ENCODE peak calls at places on chromosomes 7 and 10, in five cellular contexts. One of them, this sample, is unnamed.

GRCh38 chr7:116588641-116589594 is 64.1 kb downstream of the CAV1 start:
- DNase-seq in IMR-90: peak; percentile 81
- DNase-seq in heart left ventricle: no peak
- DNase-seq in PC-3: peak; percentile 88
- DNase-seq in GM23248: peak; percentile 70
- DNase-seq in this sample: no peak

GRCh38 chr7:157522189-157522588 is 185.4 kb downstream of the DNAJB6 start:
- DNase-seq in IMR-90: no peak
- DNase-seq in heart left ventricle: no peak
- DNase-seq in PC-3: no peak
- DNase-seq in GM23248: no peak
- DNase-seq in this sample: peak; percentile 42

GRCh38 chr7:128197586-128197985 is 43.5 kb upstream of the LEP start:
- DNase-seq in IMR-90: peak; percentile 8
- DNase-seq in heart left ventricle: no peak
- DNase-seq in PC-3: no peak
- DNase-seq in GM23248: peak; percentile 71
- DNase-seq in this sample: no peak

GRCh38 chr7:2886900-2887299 is 42.8 kb upstream of the GNA12 start:
- DNase-seq in IMR-90: peak; percentile 82
- DNase-seq in heart left ventricle: no peak
- DNase-seq in PC-3: peak; percentile 75
- DNase-seq in GM23248: peak; percentile 83
- DNase-seq in this sample: peak; percentile 64

GRCh38 chr10:97013983-97014382 is 171.8 kb downstream of the SLIT1 start:
- DNase-seq in IMR-90: no peak
- DNase-seq in heart left ventricle: no peak
- DNase-seq in PC-3: no peak
- DNase-seq in GM23248: no peak
- DNase-seq in this sample: no peak

GRCh38 chr7:122143376-122143750 is 686 bp downstream of the AASS start:
- DNase-seq in IMR-90: peak; percentile 19
- DNase-seq in heart left ventricle: peak; percentile 10
- DNase-seq in PC-3: no peak
- DNase-seq in GM23248: peak; percentile 52
- DNase-seq in this sample: peak; percentile 51

GRCh38 chr10:86535057-86535882 is 13.7 kb upstream of the WAPL start:
- DNase-seq in IMR-90: no peak
- DNase-seq in heart left ventricle: peak; percentile 82
- DNase-seq in PC-3: peak; percentile 68
- DNase-seq in GM23248: peak; percentile 75
- DNase-seq in this sample: peak; percentile 94

GRCh38 chr7:31002256-31002655 is 38.5 kb downstream of the GHRHR start:
- DNase-seq in IMR-90: no peak
- DNase-seq in heart left ventricle: no peak
- DNase-seq in PC-3: no peak
- DNase-seq in GM23248: peak; percentile 45
- DNase-seq in this sample: no peak

GRCh38 chr7:128453836-128454804 is 1.6 kb upstream of the HILPDA start:
- DNase-seq in IMR-90: peak; percentile 82
- DNase-seq in heart left ventricle: peak; percentile 89
- DNase-seq in PC-3: no peak
- DNase-seq in GM23248: peak; percentile 84
- DNase-seq in this sample: peak; percentile 95

GRCh38 chr10:5831446-5831782 is 18.2 kb upstream of the GDI2 start:
- DNase-seq in IMR-90: no peak
- DNase-seq in heart left ventricle: no peak
- DNase-seq in PC-3: no peak
- DNase-seq in GM23248: no peak
- DNase-seq in this sample: no peak

GRCh38 chr7:122183106-122183505 is 39.1 kb upstream of the AASS start:
- DNase-seq in IMR-90: no peak
- DNase-seq in heart left ventricle: no peak
- DNase-seq in PC-3: no peak
- DNase-seq in GM23248: no peak
- DNase-seq in this sample: no peak

GRCh38 chr10:129136866-129137415 is 330.1 kb upstream of the MGMT start:
- DNase-seq in IMR-90: no peak
- DNase-seq in heart left ventricle: no peak
- DNase-seq in PC-3: no peak
- DNase-seq in GM23248: no peak
- DNase-seq in this sample: no peak

DNA sequence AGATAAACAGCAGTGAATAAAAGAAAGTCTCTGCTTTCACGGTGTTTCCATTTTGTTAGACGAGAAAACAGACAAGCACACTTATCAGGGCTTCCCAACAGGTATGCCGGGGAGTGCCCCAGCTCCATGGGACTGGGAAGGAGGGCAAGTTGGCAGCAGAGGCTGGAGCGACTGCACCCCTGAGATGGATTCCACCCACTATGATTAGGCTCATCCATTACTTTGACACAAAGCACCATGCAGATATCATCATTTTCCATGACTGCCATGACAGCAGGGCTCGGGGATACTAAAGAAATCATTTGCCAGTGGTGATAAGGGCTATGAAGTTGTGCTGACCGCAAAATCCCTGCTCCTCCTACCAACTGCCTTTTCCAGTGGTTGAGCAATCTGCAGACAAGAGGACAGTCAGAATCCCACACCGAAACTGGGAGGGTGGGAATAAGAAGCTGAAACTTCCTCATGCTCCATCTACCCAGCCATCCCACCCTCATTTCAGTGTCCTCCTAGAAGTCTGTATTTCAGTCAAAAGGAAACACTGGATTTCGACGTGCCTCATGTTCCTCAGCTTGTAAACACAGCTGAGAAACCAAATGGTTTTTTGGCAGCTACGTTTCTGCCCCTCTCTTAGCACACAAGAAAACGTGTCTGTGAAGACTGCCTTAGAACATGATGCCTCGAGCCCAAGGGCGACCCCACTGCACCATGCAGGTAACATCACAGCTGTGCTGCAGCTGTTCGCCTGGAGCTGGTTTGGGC is 15.5 kb downstream of the CREB3L2 start:
- DNase-seq in IMR-90: peak; percentile 90
- DNase-seq in heart left ventricle: no peak
- DNase-seq in PC-3: no peak
- DNase-seq in GM23248: peak; percentile 91
- DNase-seq in this sample: no peak
- H3K27ac ChIP-seq in IMR-90: peak overlapping the region; percentile 89
- H3K27ac ChIP-seq in heart left ventricle: peak overlapping the region; percentile 56
- H3K27ac ChIP-seq in PC-3: no peak overlapping the region
- H3K27ac ChIP-seq in GM23248: peak overlapping the region; percentile 89
- H3K27ac ChIP-seq in this sample: peak overlapping the region; percentile 47

GRCh38 chr10:63603709-63604445 is 82.7 kb downstream of the REEP3 start:
- DNase-seq in IMR-90: peak; percentile 94
- DNase-seq in heart left ventricle: no peak
- DNase-seq in PC-3: no peak
- DNase-seq in GM23248: no peak
- DNase-seq in this sample: no peak
- H3K4me3 ChIP-seq in IMR-90: no peak overlapping the region
- H3K4me3 ChIP-seq in heart left ventricle: no peak overlapping the region
- H3K4me3 ChIP-seq in PC-3: no peak overlapping the region
- H3K4me3 ChIP-seq in GM23248: no peak overlapping the region
- H3K4me3 ChIP-seq in this sample: no peak overlapping the region

GRCh38 chr10:77907900-77908717 is 18.4 kb downstream of the DLG5 start:
- DNase-seq in IMR-90: no peak
- DNase-seq in heart left ventricle: no peak
- DNase-seq in PC-3: peak; percentile 77
- DNase-seq in GM23248: no peak
- DNase-seq in this sample: no peak

GRCh38 chr10:77902159-77902558 is 24.4 kb downstream of the DLG5 start:
- DNase-seq in IMR-90: no peak
- DNase-seq in heart left ventricle: no peak
- DNase-seq in PC-3: no peak
- DNase-seq in GM23248: no peak
- DNase-seq in this sample: no peak

GRCh38 chr10:77906863-77907861 is 19.4 kb downstream of the DLG5 start:
- DNase-seq in IMR-90: no peak
- DNase-seq in heart left ventricle: no peak
- DNase-seq in PC-3: no peak
- DNase-seq in GM23248: no peak
- DNase-seq in this sample: no peak

GRCh38 chr10:77904110-77904860 is 22.3 kb downstream of the DLG5 start:
- DNase-seq in IMR-90: no peak
- DNase-seq in heart left ventricle: no peak
- DNase-seq in PC-3: no peak
- DNase-seq in GM23248: no peak
- DNase-seq in this sample: no peak

GRCh38 chr10:77905086-77905735 is 21.3 kb downstream of the DLG5 start:
- DNase-seq in IMR-90: no peak
- DNase-seq in heart left ventricle: no peak
- DNase-seq in PC-3: no peak
- DNase-seq in GM23248: no peak
- DNase-seq in this sample: no peak
- H3K4me1 ChIP-seq in IMR-90: peaks cover 13% of the 10 kb centered on the region
- H3K4me1 ChIP-seq in heart left ventricle: peaks cover 25% of the 10 kb centered on the region
- H3K4me1 ChIP-seq in PC-3: peaks cover 13% of the 10 kb centered on the region
- H3K4me1 ChIP-seq in GM23248: peaks cover 11% of the 10 kb centered on the region
- H3K4me1 ChIP-seq in this sample: peaks cover 8% of the 10 kb centered on the region

DNA sequence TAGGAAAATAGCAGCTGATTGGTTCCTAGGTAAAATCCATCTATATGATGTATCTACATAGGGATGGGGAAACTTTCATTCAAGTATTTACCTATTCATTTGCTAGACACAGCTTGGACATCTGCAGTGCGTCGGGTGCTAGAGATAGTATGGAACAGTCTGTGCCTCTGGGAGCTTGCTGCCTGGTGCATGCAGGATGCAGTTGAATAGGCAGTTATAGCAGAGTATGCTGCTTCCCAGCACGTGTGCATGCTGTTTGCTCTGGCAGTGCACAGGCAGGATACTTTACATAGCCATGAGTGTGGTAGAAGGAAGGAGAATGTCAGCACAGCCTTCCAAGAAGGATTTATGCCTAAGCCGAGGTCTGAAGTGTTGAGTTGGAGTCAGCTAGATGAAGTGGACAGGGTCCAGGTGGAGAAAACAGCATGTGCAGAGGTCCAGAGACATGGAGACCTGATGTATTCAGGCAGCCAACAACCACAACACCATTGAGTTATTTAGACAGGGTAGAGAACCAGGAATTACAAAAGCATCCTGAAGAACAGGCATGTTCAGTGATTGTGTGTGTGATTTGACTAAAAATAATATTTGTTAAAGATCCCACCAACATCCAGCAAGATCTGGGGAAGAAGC is 8.1 kb downstream of the MAP3K8 start:
- DNase-seq in IMR-90: no peak
- DNase-seq in heart left ventricle: no peak
- DNase-seq in PC-3: no peak
- DNase-seq in GM23248: no peak
- DNase-seq in this sample: no peak
- H3K27ac ChIP-seq in IMR-90: no peak overlapping the region
- H3K27ac ChIP-seq in heart left ventricle: no peak overlapping the region
- H3K27ac ChIP-seq in PC-3: no peak overlapping the region
- H3K27ac ChIP-seq in GM23248: no peak overlapping the region
- H3K27ac ChIP-seq in this sample: peak overlapping the region; percentile 43

DNA sequence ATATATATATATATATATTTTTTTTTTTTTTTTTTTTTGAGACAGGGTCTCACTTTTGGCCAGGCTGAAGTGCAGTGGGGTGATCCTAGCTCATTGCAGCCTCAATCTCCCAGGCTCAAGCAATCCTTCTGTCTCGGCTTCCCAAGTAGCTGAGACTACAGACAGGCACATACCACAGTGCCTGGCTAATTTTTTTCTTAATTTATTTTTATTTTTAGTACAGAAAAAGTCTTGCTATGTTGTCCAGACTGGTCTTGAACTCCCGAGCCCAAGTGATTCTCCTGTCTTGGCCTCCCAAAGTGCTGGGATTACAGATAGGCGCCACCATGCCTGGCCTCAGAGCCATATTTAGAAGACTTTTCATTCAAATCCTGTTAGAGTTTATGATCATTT is 79.6 kb downstream of the PRTFDC1 start:
- DNase-seq in IMR-90: no peak
- DNase-seq in heart left ventricle: no peak
- DNase-seq in PC-3: no peak
- DNase-seq in GM23248: no peak
- DNase-seq in this sample: no peak
- H3K4me3 ChIP-seq in IMR-90: no peak overlapping the region
- H3K4me3 ChIP-seq in heart left ventricle: no peak overlapping the region
- H3K4me3 ChIP-seq in PC-3: no peak overlapping the region
- H3K4me3 ChIP-seq in GM23248: no peak overlapping the region
- H3K4me3 ChIP-seq in this sample: no peak overlapping the region

GRCh38 chr10:3471497-3471896 is 298.9 kb upstream of the PITRM1 start:
- DNase-seq in IMR-90: no peak
- DNase-seq in heart left ventricle: no peak
- DNase-seq in PC-3: no peak
- DNase-seq in GM23248: no peak
- DNase-seq in this sample: no peak

GRCh38 chr10:3470191-3470590 is 297.6 kb upstream of the PITRM1 start:
- DNase-seq in IMR-90: no peak
- DNase-seq in heart left ventricle: no peak
- DNase-seq in PC-3: no peak
- DNase-seq in GM23248: no peak
- DNase-seq in this sample: no peak

GRCh38 chr10:3467052-3467906 is 294.7 kb upstream of the PITRM1 start:
- DNase-seq in IMR-90: peak; percentile 93
- DNase-seq in heart left ventricle: peak; percentile 85
- DNase-seq in PC-3: peak; percentile 86
- DNase-seq in GM23248: peak; percentile 98
- DNase-seq in this sample: peak; percentile 89

GRCh38 chr10:3469639-3470020 is 297.0 kb upstream of the PITRM1 start:
- DNase-seq in IMR-90: no peak
- DNase-seq in heart left ventricle: no peak
- DNase-seq in PC-3: peak; percentile 45
- DNase-seq in GM23248: peak; percentile 71
- DNase-seq in this sample: no peak

DNA sequence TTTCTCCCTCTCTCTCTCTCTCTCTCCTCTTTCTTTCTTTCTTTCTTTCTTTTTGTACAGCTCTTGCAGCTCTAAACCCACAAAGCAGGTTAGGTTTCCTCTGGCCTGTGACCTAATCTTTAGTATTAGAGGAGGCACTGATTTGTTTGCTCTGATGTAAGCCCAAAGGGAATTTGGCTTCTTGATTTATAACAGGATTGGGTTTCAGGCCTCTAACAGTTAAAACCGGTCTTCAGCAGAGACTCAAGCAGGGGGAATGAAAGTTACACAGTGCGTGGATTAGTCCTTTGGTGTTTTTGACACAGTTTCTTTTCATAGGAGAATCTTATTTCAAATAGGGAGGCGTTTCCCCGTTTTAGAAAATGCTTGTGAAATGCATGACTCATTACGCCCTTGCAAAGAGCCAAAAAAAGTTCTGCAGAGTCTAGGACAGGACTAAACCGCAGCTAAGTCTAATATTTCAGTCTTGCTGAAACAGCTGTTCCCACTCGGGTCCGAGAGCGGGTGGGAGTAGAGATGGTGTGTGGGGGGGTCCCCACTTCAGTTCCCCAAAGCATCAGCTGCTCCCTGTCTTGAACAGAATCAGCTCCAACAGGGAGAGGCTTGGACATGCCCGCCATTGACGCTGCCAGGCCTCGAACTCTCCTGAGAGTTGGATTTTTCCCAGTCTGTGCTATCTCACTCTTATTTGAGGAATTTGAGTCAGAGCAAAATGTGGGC is 296.5 kb upstream of the PITRM1 start:
- DNase-seq in IMR-90: peak; percentile 96
- DNase-seq in heart left ventricle: peak; percentile 62
- DNase-seq in PC-3: peak; percentile 83
- DNase-seq in GM23248: peak; percentile 96
- DNase-seq in this sample: peak; percentile 85
- H3K4me1 ChIP-seq in IMR-90: peaks cover 25% of the 10 kb centered on the region
- H3K4me1 ChIP-seq in heart left ventricle: peaks cover 35% of the 10 kb centered on the region
- H3K4me1 ChIP-seq in PC-3: peaks cover 65% of the 10 kb centered on the region
- H3K4me1 ChIP-seq in GM23248: peaks cover 38% of the 10 kb centered on the region
- H3K4me1 ChIP-seq in this sample: peaks cover 10% of the 10 kb centered on the region

GRCh38 chr10:71748671-71749191 is 24.6 kb downstream of the VSIR start:
- DNase-seq in IMR-90: no peak
- DNase-seq in heart left ventricle: peak; percentile 84
- DNase-seq in PC-3: no peak
- DNase-seq in GM23248: no peak
- DNase-seq in this sample: peak; percentile 92
- H3K27ac ChIP-seq in IMR-90: no peak overlapping the region
- H3K27ac ChIP-seq in heart left ventricle: peak overlapping the region; percentile 78
- H3K27ac ChIP-seq in PC-3: no peak overlapping the region
- H3K27ac ChIP-seq in GM23248: no peak overlapping the region
- H3K27ac ChIP-seq in this sample: peak overlapping the region; percentile 68